ENCODE peak calls at places on chromosomes 1 and 21, in five cellular contexts. X is tibial artery, J is HCT116, L is fibroblast of pulmonary artery, Z is fibroblast of mammary gland. G is an unnamed sample.

GRCh38 chr1:182955596-182956588 is 2.9 kb upstream of the SHCBP1L start:
- DNase-seq in X (no peak), J (no peak), L (peak), Z (peak), G (peak)

GRCh38 chr1:47191940-47192457 is 2.2 kb upstream of the PDZK1IP1 start:
- DNase-seq in L (no peak), X (peak), Z (no peak), J (no peak), G (no peak)

GRCh38 chr1:153532161-153532560 is 3.6 kb downstream of the S100A6 start:
- DNase-seq in J (no peak), L (no peak), X (no peak), Z (no peak), G (no peak)

GRCh38 chr1:246726881-246727280 is 2.7 kb downstream of the SCCPDH start:
- DNase-seq in J (no peak), L (no peak), X (no peak), Z (no peak), G (no peak)

GRCh38 chr1:229253170-229253974 is 17.5 kb upstream of the RAB4A start:
- DNase-seq in X (no peak), L (no peak), Z (peak), J (no peak), G (no peak)

GRCh38 chr21:29279531-29279930 is 19.2 kb upstream of the BACH1 start:
- DNase-seq in L (no peak), X (no peak), Z (no peak), J (no peak), G (no peak)

GRCh38 chr1:158149577-158150269 is 31.0 kb upstream of the CD1D start:
- DNase-seq in Z (peak), J (peak), X (peak), L (peak), G (peak)

GRCh38 chr1:234505774-234506114 is 26.8 kb upstream of the TARBP1 start:
- DNase-seq in X (no peak), Z (peak), L (peak), J (no peak), G (no peak)

GRCh38 chr1:161885759-161886158 is 119.6 kb downstream of the ATF6 start:
- DNase-seq in J (no peak), Z (no peak), X (no peak), L (no peak), G (no peak)

GRCh38 chr21:21730524-21730923 is 732.3 kb downstream of the NCAM2 start:
- DNase-seq in X (no peak), L (peak), J (no peak), Z (peak), G (no peak)

GRCh38 chr1:226209307-226210059 is 14.0 kb upstream of the MIXL1 start:
- DNase-seq in J (no peak), L (no peak), Z (no peak), X (no peak), G (no peak)

GRCh38 chr21:31186916-31187315 is 148.6 kb upstream of the KRTAP19-8 start:
- DNase-seq in L (no peak), Z (no peak), J (no peak), X (no peak), G (no peak)

GRCh38 chr1:55969322-55969721 is 610.0 kb downstream of the PLPP3 start:
- DNase-seq in J (no peak), Z (no peak), X (no peak), L (no peak), G (no peak)

GRCh38 chr1:209411491-209411929 is 172.0 kb upstream of the CAMK1G start:
- DNase-seq in Z (peak), L (peak), X (no peak), J (no peak), G (no peak)

GRCh38 chr1:97337250-97338030 is 583.4 kb downstream of the DPYD start:
- DNase-seq in L (peak), J (no peak), Z (no peak), X (no peak), G (no peak)

GRCh38 chr1:155976913-155977606 is 1.3 kb downstream of the ARHGEF2 start:
- DNase-seq in Z (no peak), X (no peak), L (no peak), J (no peak), G (no peak)

GRCh38 chr1:42587753-42588152 is 70.5 kb upstream of the PPIH start:
- DNase-seq in X (no peak), Z (no peak), J (no peak), L (no peak), G (no peak)

GRCh38 chr1:41387667-41388091 is 26.4 kb downstream of the FOXO6 start:
- DNase-seq in X (peak), Z (peak), L (peak), J (no peak), G (peak)

GRCh38 chr1:9101510-9102146 is 27.3 kb downstream of the GPR157 start:
- DNase-seq in L (peak), J (peak), Z (peak), X (no peak), G (no peak)

GRCh38 chr1:210951279-210951678 is 182.7 kb downstream of the KCNH1 start:
- DNase-seq in L (no peak), J (no peak), Z (no peak), X (no peak), G (no peak)

GRCh38 chr1:115302390-115302961 is 35.6 kb downstream of the NGF start:
- DNase-seq in L (peak), X (no peak), J (no peak), Z (peak), G (no peak)

GRCh38 chr1:160083968-160084770 is 2.8 kb downstream of the KCNJ9 start:
- DNase-seq in Z (peak), X (no peak), L (peak), J (peak), G (no peak)

GRCh38 chr1:32695098-32695904 is 7.3 kb downstream of the SYNC start:
- DNase-seq in Z (peak), L (peak), J (no peak), X (peak), G (no peak)

GRCh38 chr1:38497921-38498320 is 361.7 kb downstream of the RRAGC start:
- DNase-seq in X (no peak), L (no peak), J (no peak), Z (no peak), G (no peak)

GRCh38 chr1:12636098-12636950 is 7.6 kb upstream of the AADACL4 start:
- DNase-seq in L (peak), X (peak), Z (peak), J (no peak), G (no peak)

GRCh38 chr1:33206340-33206739 is 24.5 kb upstream of the TRIM62 start:
- DNase-seq in J (no peak), Z (no peak), X (no peak), L (no peak), G (no peak)

GRCh38 chr1:203044546-203044975 is 18.3 kb downstream of the PPFIA4 start:
- DNase-seq in L (no peak), Z (no peak), X (peak), J (no peak), G (no peak)

GRCh38 chr1:237873487-237873927 is 17.2 kb downstream of the ZP4 start:
- DNase-seq in X (no peak), J (no peak), L (peak), Z (peak), G (peak)

GRCh38 chr1:43776043-43776761 is 68.9 kb downstream of the ST3GAL3 start:
- DNase-seq in X (no peak), Z (peak), L (peak), J (no peak), G (no peak)

GRCh38 chr1:73998348-73998959 is 199.5 kb downstream of the LRRIQ3 start:
- DNase-seq in Z (peak), J (peak), X (no peak), L (peak), G (peak)

GRCh38 chr1:168476588-168477379 is 67.0 kb downstream of the XCL2 start:
- DNase-seq in J (no peak), L (peak), X (no peak), Z (no peak), G (no peak)

GRCh38 chr1:198449727-198450433 is 90.6 kb downstream of the ATP6V1G3 start:
- DNase-seq in Z (peak), J (no peak), X (no peak), L (peak), G (no peak)

GRCh38 chr1:70061229-70061628 is 144.2 kb downstream of the LRRC40 start:
- DNase-seq in X (no peak), Z (no peak), L (no peak), J (no peak), G (no peak)

GRCh38 chr1:230120949-230121381 is 53.9 kb downstream of the GALNT2 start:
- DNase-seq in Z (peak), X (no peak), J (peak), L (peak), G (no peak)

GRCh38 chr1:207286747-207287528 is 34.5 kb upstream of the CD55 start:
- DNase-seq in Z (no peak), J (no peak), X (no peak), L (no peak), G (no peak)

GRCh38 chr1:68904472-68904871 is 407.6 kb upstream of the DEPDC1 start:
- DNase-seq in J (no peak), X (no peak), L (peak), Z (peak), G (peak)

GRCh38 chr1:217027403-217028080 is 304.3 kb upstream of the ESRRG start:
- DNase-seq in X (no peak), J (no peak), Z (no peak), L (no peak), G (no peak)

GRCh38 chr1:217029311-217030157 is 306.3 kb upstream of the ESRRG start:
- DNase-seq in X (no peak), J (no peak), L (peak), Z (peak), G (peak)

GRCh38 chr1:217021400-217021799 is 298.2 kb upstream of the ESRRG start:
- DNase-seq in L (no peak), X (no peak), J (no peak), Z (no peak), G (no peak)

GRCh38 chr1:217026506-217026905 is 303.3 kb upstream of the ESRRG start:
- DNase-seq in X (no peak), L (no peak), Z (no peak), J (no peak), G (no peak)
- H3K4me3 ChIP-seq in X (no peak), L (no peak), Z (no peak), J (no peak), G (no peak)

GRCh38 chr1:59177756-59178155 is 119.1 kb upstream of the FGGY start:
- DNase-seq in X (no peak), L (no peak), J (no peak), Z (no peak), G (no peak)
- H3K4me3 ChIP-seq in X (no peak), L (no peak), J (no peak), Z (no peak), G (no peak)

GRCh38 chr1:109393602-109394233 is 4.0 kb downstream of the SORT1 start:
- DNase-seq in Z (no peak), L (no peak), X (no peak), J (no peak), G (no peak)
- H3K4me3 ChIP-seq in Z (no peak), L (no peak), X (peak), J (no peak), G (no peak)

DNA sequence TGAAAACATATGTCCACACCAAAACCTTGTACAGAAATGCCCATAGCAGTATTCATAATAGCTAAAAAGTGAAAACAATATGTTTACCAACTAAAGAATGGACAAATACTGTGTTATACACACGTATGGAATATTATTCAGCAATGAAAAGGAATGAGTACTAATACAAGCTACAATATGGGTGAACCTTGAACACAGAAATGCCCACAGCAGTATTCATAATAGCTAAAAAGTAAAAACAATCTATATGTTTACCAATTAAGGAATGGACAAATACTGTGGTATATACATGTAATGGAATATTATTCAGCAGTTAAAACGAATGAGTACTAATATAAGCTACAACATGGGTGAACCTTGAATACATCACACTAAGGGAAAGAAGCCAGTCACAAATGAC is 3.0 kb downstream of the BTG3 start:
- DNase-seq in Z (no peak), X (no peak), L (no peak), J (no peak), G (no peak)
- H3K4me3 ChIP-seq in Z (no peak), X (no peak), L (no peak), J (no peak), G (no peak)

DNA sequence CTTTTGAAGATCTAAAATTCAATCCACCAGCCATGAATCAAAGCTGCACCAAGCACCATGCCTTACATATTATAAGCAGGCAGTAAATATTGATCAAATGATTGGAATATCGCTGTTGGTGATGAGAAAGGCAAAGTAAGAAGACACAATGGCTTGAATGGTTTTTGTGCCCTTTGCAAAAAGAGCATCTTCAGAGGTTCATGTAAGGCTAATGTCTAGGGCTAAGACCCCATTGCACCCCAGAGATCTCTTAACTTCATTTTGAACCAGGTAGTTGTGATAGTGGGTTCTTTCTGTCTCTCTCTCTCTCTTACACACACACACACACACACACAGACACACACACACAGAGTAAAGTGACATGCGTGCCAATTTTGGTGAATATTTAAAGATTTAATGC is 12.0 kb downstream of the PROX1 start:
- DNase-seq in X (no peak), L (no peak), Z (no peak), J (no peak), G (no peak)
- H3K4me3 ChIP-seq in X (no peak), L (no peak), Z (no peak), J (no peak), G (no peak)

GRCh38 chr1:20399196-20399595 is 86.8 kb downstream of the CAMK2N1 start:
- DNase-seq in X (no peak), L (no peak), Z (no peak), J (no peak), G (no peak)
- H3K4me3 ChIP-seq in X (no peak), L (no peak), Z (no peak), J (no peak), G (no peak)

GRCh38 chr21:46022551-46023107 is 41.1 kb downstream of the COL6A1 start:
- DNase-seq in X (no peak), L (no peak), J (no peak), Z (peak), G (no peak)
- H3K4me3 ChIP-seq in X (no peak), L (no peak), J (no peak), Z (no peak), G (no peak)

GRCh38 chr21:44456207-44456914 is 1.1 kb downstream of the LRRC3 start:
- DNase-seq in L (no peak), Z (no peak), X (peak), J (no peak), G (no peak)
- H3K4me3 ChIP-seq in L (peak), Z (peak), X (peak), J (peak), G (peak)

G was measured in retinal pigment epithelial cell.